ENCODE peak calls at places on chromosome 1, in seven cellular contexts. One of them, this sample, is unnamed.

GRCh38 chr1:65225179-65225578 is 77.2 kb downstream of the AK4 start:
- DNase-seq in heart left ventricle: no peak
- DNase-seq in Peyer's patch: no peak
- DNase-seq in H1: no peak
- DNase-seq in transverse colon: no peak
- DNase-seq in GM12878: no peak
- DNase-seq in tibial nerve: no peak
- DNase-seq in this sample: no peak

GRCh38 chr1:6224733-6225132 is 11.0 kb downstream of the ICMT start:
- DNase-seq in GM12878: no peak
- DNase-seq in H1: no peak
- DNase-seq in transverse colon: no peak
- DNase-seq in Peyer's patch: no peak
- DNase-seq in heart left ventricle: no peak
- DNase-seq in tibial nerve: no peak
- DNase-seq in this sample: peak

GRCh38 chr1:31793586-31794285 is 22.1 kb downstream of the SPOCD1 start:
- DNase-seq in tibial nerve: no peak
- DNase-seq in H1: no peak
- DNase-seq in GM12878: no peak
- DNase-seq in heart left ventricle: peak
- DNase-seq in transverse colon: no peak
- DNase-seq in Peyer's patch: no peak
- DNase-seq in this sample: peak

GRCh38 chr1:209587778-209588177 is 4.3 kb downstream of the CAMK1G start:
- DNase-seq in transverse colon: no peak
- DNase-seq in H1: no peak
- DNase-seq in GM12878: no peak
- DNase-seq in Peyer's patch: no peak
- DNase-seq in tibial nerve: no peak
- DNase-seq in heart left ventricle: no peak
- DNase-seq in this sample: peak

GRCh38 chr1:240004086-240004749 is 87.5 kb upstream of the FMN2 start:
- DNase-seq in H1: peak
- DNase-seq in heart left ventricle: no peak
- DNase-seq in GM12878: no peak
- DNase-seq in Peyer's patch: no peak
- DNase-seq in transverse colon: no peak
- DNase-seq in tibial nerve: no peak
- DNase-seq in this sample: no peak

GRCh38 chr1:179002552-179003345 is 22.9 kb upstream of the FAM20B start:
- DNase-seq in GM12878: no peak
- DNase-seq in tibial nerve: peak
- DNase-seq in Peyer's patch: peak
- DNase-seq in H1: peak
- DNase-seq in heart left ventricle: peak
- DNase-seq in transverse colon: peak
- DNase-seq in this sample: peak

GRCh38 chr1:54407957-54408700 is 1.9 kb upstream of the SSBP3 start:
- DNase-seq in GM12878: no peak
- DNase-seq in heart left ventricle: no peak
- DNase-seq in Peyer's patch: no peak
- DNase-seq in H1: no peak
- DNase-seq in transverse colon: no peak
- DNase-seq in tibial nerve: no peak
- DNase-seq in this sample: peak

GRCh38 chr1:219790834-219791615 is 137.3 kb downstream of the SLC30A10 start:
- DNase-seq in H1: no peak
- DNase-seq in GM12878: no peak
- DNase-seq in Peyer's patch: no peak
- DNase-seq in tibial nerve: no peak
- DNase-seq in heart left ventricle: no peak
- DNase-seq in transverse colon: no peak
- DNase-seq in this sample: no peak

GRCh38 chr1:64986903-64987871 is 20.8 kb upstream of the JAK1 start:
- DNase-seq in tibial nerve: peak
- DNase-seq in Peyer's patch: no peak
- DNase-seq in H1: no peak
- DNase-seq in transverse colon: no peak
- DNase-seq in GM12878: peak
- DNase-seq in heart left ventricle: no peak
- DNase-seq in this sample: no peak

GRCh38 chr1:230464618-230465017 is 38.5 kb upstream of the PGBD5 start:
- DNase-seq in heart left ventricle: no peak
- DNase-seq in Peyer's patch: no peak
- DNase-seq in H1: no peak
- DNase-seq in GM12878: no peak
- DNase-seq in transverse colon: no peak
- DNase-seq in tibial nerve: no peak
- DNase-seq in this sample: peak

GRCh38 chr1:214332950-214333798 is 52.2 kb downstream of the SMYD2 start:
- DNase-seq in transverse colon: peak
- DNase-seq in tibial nerve: peak
- DNase-seq in heart left ventricle: peak
- DNase-seq in H1: peak
- DNase-seq in GM12878: no peak
- DNase-seq in Peyer's patch: no peak
- DNase-seq in this sample: peak

GRCh38 chr1:224816062-224816461 is 113.4 kb upstream of the DNAH14 start:
- DNase-seq in H1: no peak
- DNase-seq in tibial nerve: no peak
- DNase-seq in Peyer's patch: no peak
- DNase-seq in GM12878: no peak
- DNase-seq in transverse colon: no peak
- DNase-seq in heart left ventricle: no peak
- DNase-seq in this sample: no peak

GRCh38 chr1:13748610-13749505 is 48.9 kb downstream of the PRDM2 start:
- DNase-seq in tibial nerve: peak
- DNase-seq in heart left ventricle: peak
- DNase-seq in GM12878: peak
- DNase-seq in H1: peak
- DNase-seq in Peyer's patch: peak
- DNase-seq in transverse colon: peak
- DNase-seq in this sample: peak

GRCh38 chr1:44218503-44219300 is 5.4 kb downstream of the DMAP1 start:
- DNase-seq in heart left ventricle: no peak
- DNase-seq in tibial nerve: no peak
- DNase-seq in H1: no peak
- DNase-seq in transverse colon: no peak
- DNase-seq in GM12878: no peak
- DNase-seq in Peyer's patch: no peak
- DNase-seq in this sample: no peak

GRCh38 chr1:8182034-8182761 is 135.7 kb upstream of the SLC45A1 start:
- DNase-seq in GM12878: peak
- DNase-seq in Peyer's patch: no peak
- DNase-seq in tibial nerve: no peak
- DNase-seq in H1: no peak
- DNase-seq in heart left ventricle: no peak
- DNase-seq in transverse colon: peak
- DNase-seq in this sample: peak

DNA sequence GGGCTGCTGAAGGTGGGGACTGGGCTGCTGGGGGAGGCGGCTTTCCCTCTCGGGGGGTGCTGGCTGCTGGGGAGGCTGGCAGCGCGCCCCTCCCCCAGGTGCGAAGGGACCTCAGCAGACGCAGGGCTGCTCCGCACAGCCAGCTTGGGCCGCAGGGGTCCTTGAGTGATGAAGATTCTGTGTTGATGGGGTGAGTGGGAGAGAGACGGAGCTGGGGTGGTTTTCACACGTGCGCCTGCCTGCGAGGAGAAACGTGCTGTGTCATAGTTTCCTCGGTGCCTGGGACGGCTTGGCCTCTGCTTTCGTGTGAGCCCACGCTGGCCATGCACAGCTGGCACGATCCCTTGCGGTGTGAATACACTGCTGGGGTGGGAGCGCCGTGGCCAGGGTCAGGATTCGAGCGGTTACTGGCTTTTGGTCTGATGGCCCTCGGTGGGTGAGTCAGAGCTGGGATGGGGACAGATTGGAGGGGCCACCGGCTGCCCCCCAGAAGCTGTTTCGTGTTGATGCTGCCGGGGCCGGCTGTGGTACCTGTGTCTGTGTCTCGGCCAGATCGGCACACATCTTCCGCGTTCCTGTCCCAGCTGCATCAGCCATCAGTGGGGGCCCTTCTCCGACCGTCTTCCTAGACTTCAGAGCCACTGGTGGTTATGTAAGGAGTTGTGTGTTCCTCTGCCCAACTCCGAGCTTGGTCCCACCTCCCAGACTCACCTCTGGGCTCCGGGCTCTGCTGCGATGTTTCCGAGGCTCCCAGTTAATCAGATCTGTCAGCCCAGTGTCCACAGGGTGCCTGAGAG is 24.9 kb downstream of the PRKCZ start:
- DNase-seq in heart left ventricle: no peak
- DNase-seq in transverse colon: no peak
- DNase-seq in tibial nerve: no peak
- DNase-seq in Peyer's patch: no peak
- DNase-seq in GM12878: no peak
- DNase-seq in H1: no peak
- DNase-seq in this sample: no peak
- H3K4me3 ChIP-seq in heart left ventricle: no peak
- H3K4me3 ChIP-seq in transverse colon: no peak
- H3K4me3 ChIP-seq in tibial nerve: no peak
- H3K4me3 ChIP-seq in Peyer's patch: no peak
- H3K4me3 ChIP-seq in GM12878: no peak
- H3K4me3 ChIP-seq in H1: no peak
- H3K4me3 ChIP-seq in this sample: no peak

GRCh38 chr1:25895365-25895990 is 10.7 kb downstream of the STMN1 start:
- DNase-seq in Peyer's patch: peak
- DNase-seq in H1: peak
- DNase-seq in tibial nerve: peak
- DNase-seq in GM12878: no peak
- DNase-seq in transverse colon: peak
- DNase-seq in heart left ventricle: peak
- DNase-seq in this sample: peak

GRCh38 chr1:25899792-25900191 is 6.4 kb downstream of the STMN1 start:
- DNase-seq in heart left ventricle: no peak
- DNase-seq in tibial nerve: no peak
- DNase-seq in transverse colon: no peak
- DNase-seq in GM12878: no peak
- DNase-seq in Peyer's patch: no peak
- DNase-seq in H1: no peak
- DNase-seq in this sample: no peak

GRCh38 chr1:25896266-25896665 is 10.0 kb downstream of the STMN1 start:
- DNase-seq in GM12878: no peak
- DNase-seq in heart left ventricle: no peak
- DNase-seq in transverse colon: no peak
- DNase-seq in H1: no peak
- DNase-seq in tibial nerve: no peak
- DNase-seq in Peyer's patch: no peak
- DNase-seq in this sample: no peak

GRCh38 chr1:25898223-25899015 is 7.8 kb downstream of the STMN1 start:
- DNase-seq in tibial nerve: no peak
- DNase-seq in H1: no peak
- DNase-seq in Peyer's patch: no peak
- DNase-seq in transverse colon: no peak
- DNase-seq in GM12878: no peak
- DNase-seq in heart left ventricle: no peak
- DNase-seq in this sample: no peak

DNA sequence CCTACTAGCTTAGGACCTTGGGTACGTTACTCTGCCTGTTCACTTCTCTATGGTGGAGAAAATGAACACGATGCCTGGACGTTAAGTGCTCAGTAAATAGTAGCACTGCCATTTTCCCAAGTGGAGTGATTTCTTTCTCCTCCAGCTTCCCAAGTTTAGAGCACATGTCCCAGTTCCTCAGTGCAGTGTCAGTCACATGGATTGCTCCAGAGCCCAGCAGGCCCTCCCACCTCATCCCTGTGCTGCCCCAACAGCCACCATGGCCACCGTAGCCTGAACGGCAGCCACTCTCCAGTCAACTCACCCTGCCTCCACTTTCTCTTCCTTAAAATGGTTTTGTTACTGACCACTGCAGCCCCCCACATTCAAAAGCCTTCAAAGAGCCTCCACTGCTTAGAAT is 8.5 kb downstream of the STMN1 start:
- DNase-seq in tibial nerve: no peak
- DNase-seq in transverse colon: no peak
- DNase-seq in GM12878: no peak
- DNase-seq in heart left ventricle: no peak
- DNase-seq in Peyer's patch: no peak
- DNase-seq in H1: no peak
- DNase-seq in this sample: no peak
- TF ChIP-seq POLR2A in tibial nerve: no peak
- TF ChIP-seq POLR2A in transverse colon: no peak
- TF ChIP-seq POLR2A in GM12878: peak
- TF ChIP-seq POLR2A in heart left ventricle: no peak
- TF ChIP-seq POLR2A in Peyer's patch: no peak
- TF ChIP-seq POLR2A in H1: no peak
- TF ChIP-seq POLR2A in this sample: no peak

GRCh38 chr1:63319069-63320023 is 3.0 kb upstream of the FOXD3 start:
- DNase-seq in tibial nerve: no peak
- DNase-seq in H1: peak
- DNase-seq in heart left ventricle: no peak
- DNase-seq in Peyer's patch: no peak
- DNase-seq in GM12878: no peak
- DNase-seq in transverse colon: no peak
- DNase-seq in this sample: no peak

GRCh38 chr1:63318255-63319068 is 3.9 kb upstream of the FOXD3 start:
- DNase-seq in tibial nerve: no peak
- DNase-seq in transverse colon: no peak
- DNase-seq in H1: no peak
- DNase-seq in GM12878: no peak
- DNase-seq in Peyer's patch: no peak
- DNase-seq in heart left ventricle: no peak
- DNase-seq in this sample: no peak

GRCh38 chr1:63317814-63318156 is 4.6 kb upstream of the FOXD3 start:
- DNase-seq in transverse colon: no peak
- DNase-seq in H1: no peak
- DNase-seq in tibial nerve: no peak
- DNase-seq in heart left ventricle: no peak
- DNase-seq in Peyer's patch: no peak
- DNase-seq in GM12878: no peak
- DNase-seq in this sample: no peak

GRCh38 chr1:63317007-63317813 is 5.2 kb upstream of the FOXD3 start:
- DNase-seq in Peyer's patch: peak
- DNase-seq in heart left ventricle: peak
- DNase-seq in transverse colon: peak
- DNase-seq in H1: peak
- DNase-seq in tibial nerve: no peak
- DNase-seq in GM12878: no peak
- DNase-seq in this sample: peak

DNA sequence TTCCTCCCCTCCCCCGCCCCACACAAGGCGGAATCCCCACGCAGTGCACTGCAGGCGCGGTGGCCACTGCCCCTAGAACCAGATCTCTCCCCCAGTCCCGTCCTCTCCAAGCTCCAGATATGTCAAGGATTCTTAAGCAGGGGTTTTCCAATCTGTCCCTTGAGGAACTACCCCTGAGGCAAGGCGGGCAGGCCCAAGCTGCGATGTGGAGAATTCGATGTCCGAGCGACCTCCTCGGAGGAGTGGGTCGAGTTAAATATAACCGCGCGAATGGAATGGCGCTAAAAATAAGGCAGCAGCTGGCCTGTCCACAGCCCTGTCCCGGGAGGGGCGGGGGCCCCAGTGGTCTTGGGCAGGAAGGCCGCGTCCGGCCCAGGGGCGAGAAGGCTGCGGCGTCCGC is 5.8 kb upstream of the FOXD3 start:
- DNase-seq in heart left ventricle: no peak
- DNase-seq in tibial nerve: no peak
- DNase-seq in GM12878: no peak
- DNase-seq in transverse colon: no peak
- DNase-seq in Peyer's patch: no peak
- DNase-seq in H1: no peak
- DNase-seq in this sample: no peak
- H3K4me3 ChIP-seq in heart left ventricle: peak
- H3K4me3 ChIP-seq in tibial nerve: peak
- H3K4me3 ChIP-seq in GM12878: peak
- H3K4me3 ChIP-seq in transverse colon: no peak
- H3K4me3 ChIP-seq in Peyer's patch: peak
- H3K4me3 ChIP-seq in H1: no peak
- H3K4me3 ChIP-seq in this sample: peak

GRCh38 chr1:175409938-175410337 is 217.4 kb upstream of the KIAA0040 start:
- DNase-seq in tibial nerve: no peak
- DNase-seq in transverse colon: no peak
- DNase-seq in heart left ventricle: no peak
- DNase-seq in GM12878: no peak
- DNase-seq in H1: no peak
- DNase-seq in Peyer's patch: no peak
- DNase-seq in this sample: no peak
- TF ChIP-seq POLR2A in tibial nerve: no peak
- TF ChIP-seq POLR2A in transverse colon: no peak
- TF ChIP-seq POLR2A in heart left ventricle: no peak
- TF ChIP-seq POLR2A in GM12878: no peak
- TF ChIP-seq POLR2A in H1: no peak
- TF ChIP-seq POLR2A in Peyer's patch: no peak
- TF ChIP-seq POLR2A in this sample: no peak

This sample was measured in adrenal gland.